ENCODE peak calls at places on chromosome 4, in seven cellular contexts. A is K562, I is fibroblast of lung, U is Karpas-422, G is MM.1S, L is neuronal stem cell, V is endothelial cell of umbilical vein. F is an unnamed sample.

GRCh38 chr4:132344924-132345828 is 803.9 kb upstream of the PCDH10 start:
- DNase-seq in A (peak; percentile 49), I (no peak), U (no peak), G (no peak), L (no peak), V (no peak), F (no peak)

GRCh38 chr4:1973661-1974060 is 35.1 kb downstream of the NELFA start:
- DNase-seq in A (no peak), I (no peak), U (no peak), G (no peak), L (no peak), V (no peak), F (no peak)

GRCh38 chr4:13344216-13344615 is 139.9 kb downstream of the RAB28 start:
- DNase-seq in A (no peak), I (no peak), U (peak; percentile 43), G (no peak), L (no peak), V (no peak), F (no peak)

GRCh38 chr4:42478509-42478908 is 81.2 kb downstream of the SHISA3 start:
- DNase-seq in A (no peak), I (no peak), U (no peak), G (no peak), L (no peak), V (no peak), F (no peak)

GRCh38 chr4:37661643-37662221 is 24.4 kb downstream of the RELL1 start:
- DNase-seq in A (no peak), I (peak; percentile 79), U (no peak), G (no peak), L (no peak), V (peak; percentile 48), F (no peak)

GRCh38 chr4:79964020-79964714 is 108.9 kb downstream of the ANTXR2 start:
- DNase-seq in A (no peak), I (peak; percentile 18), U (no peak), G (no peak), L (peak; percentile 8), V (no peak), F (no peak)

GRCh38 chr4:77579406-77580076 is 26.1 kb upstream of the CXCL13 start:
- DNase-seq in A (no peak), I (peak; percentile 94), U (no peak), G (no peak), L (no peak), V (no peak), F (no peak)

GRCh38 chr4:185933078-185933581 is 121.1 kb upstream of the SORBS2 start:
- DNase-seq in A (no peak), I (peak; percentile 87), U (no peak), G (no peak), L (no peak), V (peak; percentile 13), F (no peak)

GRCh38 chr4:3385719-3386440 is 55.9 kb upstream of the HGFAC start:
- DNase-seq in A (no peak), I (no peak), U (no peak), G (no peak), L (no peak), V (no peak), F (no peak)

GRCh38 chr4:3388461-3389185 is 53.1 kb upstream of the HGFAC start:
- DNase-seq in A (no peak), I (peak; percentile 86), U (peak; percentile 44), G (no peak), L (no peak), V (peak; percentile 35), F (no peak)

GRCh38 chr4:3387943-3388348 is 53.8 kb upstream of the HGFAC start:
- DNase-seq in A (no peak), I (peak; percentile 52), U (no peak), G (no peak), L (no peak), V (peak; percentile 58), F (no peak)

GRCh38 chr4:3386486-3386885 is 55.3 kb upstream of the HGFAC start:
- DNase-seq in A (no peak), I (no peak), U (no peak), G (no peak), L (no peak), V (no peak), F (no peak)

DNA sequence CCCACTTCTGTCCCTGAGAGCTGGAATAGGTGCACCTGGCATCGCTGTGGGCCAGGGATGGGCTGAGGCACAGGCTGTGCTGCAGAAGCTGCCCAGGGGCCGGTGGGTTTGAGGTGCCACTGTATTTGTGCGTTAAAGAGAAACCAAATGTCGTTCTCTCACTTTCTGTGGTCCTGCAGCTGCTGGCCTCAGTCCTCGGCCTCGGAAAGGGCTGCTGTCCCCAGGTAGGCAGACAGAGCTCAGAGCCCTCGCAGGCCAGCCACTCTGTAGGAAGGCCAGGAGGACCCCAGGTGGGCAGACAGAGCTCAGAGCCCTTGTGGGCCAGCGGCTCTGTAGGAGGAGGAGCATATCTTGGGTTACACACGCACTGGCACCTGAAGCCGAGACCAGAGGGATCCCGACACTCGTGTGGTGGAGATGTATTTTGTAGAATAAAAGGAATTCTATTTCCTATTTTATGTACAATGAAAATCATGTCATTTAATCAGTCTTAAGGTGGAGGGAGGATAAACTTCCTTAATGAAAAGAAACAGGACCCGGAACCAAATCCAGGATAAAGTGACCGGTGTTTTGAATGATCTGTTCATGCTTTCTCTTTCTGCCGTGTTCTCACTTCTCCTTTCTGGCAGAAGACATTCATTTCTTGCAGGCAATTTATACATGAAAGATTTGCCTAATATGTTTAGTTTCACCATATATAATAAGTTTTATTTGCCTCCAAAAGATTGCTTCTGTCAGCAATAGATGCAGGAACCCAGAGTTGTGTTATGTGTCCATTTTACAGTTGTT is 54.4 kb upstream of the HGFAC start:
- DNase-seq in A (no peak), I (no peak), U (peak; percentile 59), G (no peak), L (no peak), V (no peak), F (no peak)
- H3K4me3 ChIP-seq in A (no peak overlapping the region), I (no peak overlapping the region), U (peak overlapping the region; percentile 57), G (peak overlapping the region; percentile 46), L (no peak overlapping the region), V (no peak overlapping the region), F (no peak overlapping the region)

DNA sequence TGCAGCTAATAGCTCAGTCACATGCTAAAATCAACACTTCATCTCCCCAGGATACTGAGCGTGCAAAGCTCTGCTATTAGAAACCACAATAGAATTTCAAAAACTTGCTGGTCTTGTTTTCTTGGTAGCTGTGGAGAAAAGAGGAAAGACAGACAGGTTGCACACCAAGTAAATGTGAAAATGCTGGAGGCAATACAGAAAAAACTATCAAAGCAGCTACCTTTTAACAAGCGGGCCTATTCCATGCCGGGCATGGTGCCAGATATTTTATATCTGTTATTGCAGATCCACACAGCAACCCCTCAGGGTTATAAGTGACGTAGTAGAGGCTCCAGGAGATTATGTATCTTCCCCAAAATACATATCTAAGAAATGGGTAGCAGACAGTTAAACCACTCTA is 171.9 kb downstream of the DCTD start:
- DNase-seq in A (no peak), I (no peak), U (no peak), G (no peak), L (no peak), V (peak; percentile 37), F (no peak)
- H3K4me2 ChIP-seq in A (no peak overlapping the region), I (no peak overlapping the region), U (no peak overlapping the region), G (no peak overlapping the region), L (no peak overlapping the region), V (no peak overlapping the region), F (no peak overlapping the region)

DNA sequence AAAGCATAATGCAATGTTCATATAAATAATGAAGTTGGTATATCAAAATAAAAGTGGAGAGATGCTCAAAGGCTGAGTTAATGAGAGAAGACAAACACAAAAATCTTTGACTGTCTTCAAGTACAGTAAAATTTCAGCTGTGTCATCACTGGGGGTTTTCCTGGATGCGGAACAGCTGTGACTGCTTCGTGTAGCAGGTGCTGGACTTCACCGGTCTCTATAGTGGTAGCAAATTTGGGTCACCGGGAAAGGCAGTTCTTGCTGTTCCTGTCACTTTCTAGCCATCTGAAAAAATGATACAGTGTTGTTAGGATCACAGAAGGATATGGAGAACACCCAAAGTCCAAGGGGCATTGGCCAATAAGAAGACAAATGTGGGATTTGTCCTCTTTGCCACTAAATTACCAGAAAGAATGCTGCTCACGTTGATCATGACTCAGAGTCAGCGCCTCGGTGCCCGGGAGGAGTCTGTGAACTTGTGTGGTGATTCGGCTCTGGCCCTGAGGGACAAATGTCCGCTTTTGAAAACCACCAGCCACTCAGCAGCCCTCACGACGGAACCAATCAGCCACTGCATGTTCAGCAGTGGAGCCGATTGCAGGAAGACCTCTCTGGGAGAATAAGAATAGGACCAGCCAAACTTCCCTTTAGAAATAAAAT is 230.1 kb upstream of the FAT1 start:
- DNase-seq in A (no peak), I (peak; percentile 10), U (no peak), G (no peak), L (no peak), V (no peak), F (no peak)
- H2AFZ ChIP-seq in A (no peak overlapping the region), I (no peak overlapping the region), U (no peak overlapping the region), G (no peak overlapping the region), L (no peak overlapping the region), V (no peak overlapping the region), F (no peak overlapping the region)

GRCh38 chr4:112055100-112055499 is 90.2 kb upstream of the FAM241A start:
- DNase-seq in A (no peak), I (no peak), U (no peak), G (no peak), L (no peak), V (no peak), F (peak; percentile 26)

GRCh38 chr4:112060212-112060611 is 85.0 kb upstream of the FAM241A start:
- DNase-seq in A (no peak), I (no peak), U (peak; percentile 52), G (peak; percentile 30), L (peak; percentile 14), V (peak; percentile 59), F (peak; percentile 52)

GRCh38 chr4:112053825-112054224 is 91.4 kb upstream of the FAM241A start:
- DNase-seq in A (no peak), I (no peak), U (no peak), G (no peak), L (no peak), V (no peak), F (no peak)

GRCh38 chr4:112058433-112058832 is 86.8 kb upstream of the FAM241A start:
- DNase-seq in A (no peak), I (peak; percentile 31), U (no peak), G (no peak), L (no peak), V (peak; percentile 47), F (no peak)

DNA sequence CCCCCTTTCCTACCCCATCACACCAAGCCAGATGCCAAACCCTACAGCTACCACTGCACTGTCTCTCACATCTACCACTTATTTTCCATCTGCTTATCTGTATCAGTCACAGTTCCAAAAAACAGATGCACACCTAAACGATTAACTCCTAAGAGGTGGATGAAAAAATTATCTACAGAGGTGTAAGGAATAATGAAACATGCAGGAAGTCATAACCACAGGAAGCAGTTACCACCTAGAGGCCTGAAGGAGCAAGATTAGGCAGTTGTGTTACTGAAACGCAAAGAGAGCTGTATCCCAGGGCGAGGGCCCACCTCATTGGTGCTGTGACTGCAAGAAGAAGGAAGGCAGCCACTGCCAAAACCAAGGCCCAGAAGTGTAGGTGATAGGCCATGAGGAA is 87.8 kb upstream of the FAM241A start:
- DNase-seq in A (no peak), I (no peak), U (no peak), G (no peak), L (no peak), V (no peak), F (no peak)
- H3K4me3 ChIP-seq in A (no peak overlapping the region), I (no peak overlapping the region), U (no peak overlapping the region), G (no peak overlapping the region), L (no peak overlapping the region), V (no peak overlapping the region), F (no peak overlapping the region)

GRCh38 chr4:85697864-85698263 is 222.9 kb downstream of the ARHGAP24 start:
- DNase-seq in A (no peak), I (no peak), U (no peak), G (no peak), L (no peak), V (no peak), F (no peak)
- H3K4me2 ChIP-seq in A (no peak overlapping the region), I (no peak overlapping the region), U (no peak overlapping the region), G (no peak overlapping the region), L (no peak overlapping the region), V (no peak overlapping the region), F (no peak overlapping the region)

F was measured in neural progenitor cell.